ENCODE peak calls at places on chromosomes 1 and 21, in nine cellular contexts. L, O, S, F, N, J, B, Y and K are unnamed samples.

GRCh38 chr1:8202182-8202905 is 115.6 kb upstream of the SLC45A1 start:
- DNase-seq in N (peak; percentile 81), L (peak; percentile 71), O (peak; percentile 78), B (peak; percentile 84), F (no peak), Y (no peak), J (no peak), S (no peak), K (no peak)

GRCh38 chr1:209769171-209769904 is 13.5 kb downstream of the TRAF3IP3 start:
- DNase-seq in O (no peak), F (no peak), J (no peak), B (peak; percentile 87), N (peak; percentile 97), S (peak; percentile 90), L (no peak), Y (no peak), K (no peak)

GRCh38 chr1:145878724-145879123 is 6.9 kb downstream of the ANKRD35 start:
- DNase-seq in B (peak; percentile 28), Y (no peak), O (no peak), N (peak; percentile 64), L (no peak), S (no peak), F (no peak), J (peak; percentile 78), K (no peak)

GRCh38 chr1:167517535-167518330 is 596 bp downstream of the CD247 start:
- DNase-seq in L (no peak), Y (no peak), B (peak; percentile 43), N (peak; percentile 88), J (no peak), S (no peak), F (no peak), O (no peak), K (no peak)

GRCh38 chr1:37055631-37056030 is 21.3 kb upstream of the GRIK3 start:
- DNase-seq in B (no peak), L (no peak), F (no peak), J (no peak), S (no peak), Y (peak; percentile 77), O (no peak), N (no peak), K (peak; percentile 59)

GRCh38 chr1:63475761-63476160 is 47.3 kb downstream of the ITGB3BP start:
- DNase-seq in B (peak; percentile 46), Y (no peak), O (no peak), J (no peak), L (no peak), N (peak; percentile 9), S (no peak), F (no peak), K (no peak)

GRCh38 chr1:56575865-56576264 is 3.5 kb downstream of the PLPP3 start:
- DNase-seq in J (no peak), L (no peak), O (no peak), Y (no peak), S (no peak), F (no peak), N (no peak), B (no peak), K (no peak)

GRCh38 chr1:46643368-46643775 is 24.8 kb downstream of the ATPAF1 start:
- DNase-seq in F (no peak), B (peak; percentile 93), L (peak; percentile 65), N (peak; percentile 78), S (no peak), Y (peak; percentile 91), J (peak; percentile 62), O (no peak), K (peak; percentile 45)

GRCh38 chr21:45348591-45349327 is 56.2 kb upstream of the COL18A1 start:
- DNase-seq in F (no peak), B (no peak), L (no peak), J (no peak), N (no peak), O (no peak), Y (no peak), S (no peak), K (no peak)

GRCh38 chr1:202192770-202193613 is 607 bp upstream of the LGR6 start:
- DNase-seq in J (peak; percentile 85), F (peak; percentile 65), Y (no peak), O (peak; percentile 64), L (no peak), B (peak; percentile 47), S (no peak), N (peak; percentile 72), K (no peak)

GRCh38 chr1:153796786-153797659 is 21.8 kb downstream of the SLC27A3 start:
- DNase-seq in B (peak; percentile 66), J (peak; percentile 91), S (peak; percentile 83), L (peak; percentile 57), F (peak; percentile 97), Y (peak; percentile 63), N (peak; percentile 88), O (peak; percentile 86), K (peak; percentile 72)

GRCh38 chr1:48654606-48655210 is 122.0 kb downstream of the BEND5 start:
- DNase-seq in F (no peak), J (no peak), O (no peak), N (no peak), B (no peak), L (no peak), S (no peak), Y (no peak), K (no peak)

GRCh38 chr1:15847100-15847892 is at the start of gene SPEN:
- DNase-seq in L (peak; percentile 76), J (peak; percentile 97), Y (peak; percentile 93), O (peak; percentile 68), N (peak; percentile 97), B (peak; percentile 98), S (peak; percentile 99), F (peak; percentile 58), K (peak; percentile 85)

GRCh38 chr1:155379180-155379876 is 58.6 kb downstream of the RUSC1 start:
- DNase-seq in O (peak; percentile 11), J (no peak), F (peak; percentile 12), L (no peak), Y (no peak), B (peak; percentile 2), S (no peak), N (peak; percentile 27), K (no peak)

GRCh38 chr1:231162300-231162969 is 577 bp downstream of the TRIM67 start:
- DNase-seq in O (peak; percentile 52), L (no peak), F (peak; percentile 87), N (peak; percentile 51), B (peak; percentile 61), Y (peak; percentile 9), S (no peak), J (no peak), K (no peak)

GRCh38 chr1:45035631-45036301 is 23.7 kb downstream of the UROD start:
- DNase-seq in O (no peak), Y (no peak), F (no peak), B (no peak), S (no peak), J (peak; percentile 40), L (no peak), N (no peak), K (no peak)

GRCh38 chr1:18618546-18619466 is 11.8 kb upstream of the PAX7 start:
- DNase-seq in B (peak; percentile 54), L (no peak), F (no peak), O (peak; percentile 68), S (no peak), J (no peak), Y (no peak), N (peak; percentile 57), K (no peak)

GRCh38 chr21:36765229-36765628 is 66.3 kb downstream of the SIM2 start:
- DNase-seq in O (no peak), J (no peak), L (no peak), Y (no peak), B (no peak), S (no peak), N (no peak), F (no peak), K (no peak)

GRCh38 chr21:26148071-26148470 is 22.5 kb downstream of the APP start:
- DNase-seq in F (peak; percentile 27), Y (no peak), L (no peak), S (no peak), O (peak; percentile 3), N (no peak), B (peak; percentile 87), J (no peak), K (no peak)

GRCh38 chr1:39672551-39672947 is 642 bp upstream of the NT5C1A start:
- DNase-seq in J (no peak), L (no peak), F (no peak), Y (no peak), N (no peak), B (no peak), S (no peak), O (peak; percentile 14), K (peak; percentile 92)

GRCh38 chr1:165829888-165830287 is 2.5 kb downstream of the UCK2 start:
- DNase-seq in J (no peak), B (no peak), O (no peak), S (no peak), Y (no peak), F (no peak), L (no peak), N (no peak), K (no peak)

GRCh38 chr1:156838972-156839371 is 19.9 kb downstream of the INSRR start:
- DNase-seq in L (peak; percentile 27), Y (peak; percentile 18), N (peak; percentile 60), O (peak; percentile 72), J (peak; percentile 36), B (peak; percentile 23), S (no peak), F (no peak), K (peak; percentile 11)

GRCh38 chr1:24154215-24154614 is 11.3 kb upstream of the IL22RA1 start:
- DNase-seq in O (no peak), B (no peak), N (no peak), J (peak; percentile 46), Y (peak; percentile 38), F (no peak), S (no peak), L (no peak), K (peak; percentile 64)

GRCh38 chr1:10399487-10399917 is 638 bp downstream of the PGD start:
- DNase-seq in N (peak; percentile 58), L (no peak), S (peak; percentile 76), O (no peak), Y (no peak), J (no peak), F (no peak), B (peak; percentile 60), K (no peak)

GRCh38 chr1:12276225-12276624 is 46.4 kb downstream of the VPS13D start:
- DNase-seq in N (peak; percentile 28), F (no peak), L (no peak), J (no peak), O (peak; percentile 38), B (peak; percentile 6), S (no peak), Y (no peak), K (no peak)

GRCh38 chr1:26723013-26723991 is 27.5 kb downstream of the ARID1A start:
- DNase-seq in S (peak; percentile 93), L (no peak), F (no peak), B (peak; percentile 98), O (no peak), J (no peak), Y (peak; percentile 35), N (peak; percentile 96), K (peak; percentile 77)

GRCh38 chr1:7223334-7224080 is 438.3 kb downstream of the CAMTA1 start:
- DNase-seq in F (peak; percentile 9), Y (no peak), J (no peak), O (peak; percentile 64), L (peak; percentile 67), S (no peak), B (peak; percentile 90), N (peak; percentile 61), K (no peak)

GRCh38 chr21:35933466-35933865 is 126.9 kb downstream of the SETD4 start:
- DNase-seq in O (no peak), L (no peak), Y (no peak), B (peak; percentile 94), S (peak; percentile 83), F (no peak), N (peak; percentile 80), J (no peak), K (no peak)

GRCh38 chr1:243501002-243501401 is 245.2 kb downstream of the SDCCAG8 start:
- DNase-seq in O (no peak), Y (no peak), B (peak; percentile 61), N (peak; percentile 18), S (no peak), J (no peak), L (no peak), F (no peak), K (no peak)

GRCh38 chr1:246506440-246506784 is 667 bp downstream of the SMYD3 start:
- DNase-seq in F (no peak), O (no peak), B (no peak), L (no peak), J (no peak), N (no peak), S (no peak), Y (no peak), K (no peak)

GRCh38 chr1:15627343-15627988 is 10.2 kb downstream of the DDI2 start:
- DNase-seq in F (no peak), J (no peak), S (no peak), Y (no peak), O (no peak), N (no peak), B (no peak), L (no peak), K (no peak)